ENCODE peak calls at places on chromosomes 3 and 15, in six cellular contexts. M is stomach, Q is kidney epithelial cell, J is mammary epithelial cell, X is fibroblast of lung, A is tibial artery. Z is an unnamed sample.

GRCh38 chr3:15428539-15428938 is 1.1 kb downstream of the EAF1 start:
- DNase-seq in M (no peak), Q (peak; percentile 14), J (peak; percentile 90), X (no peak), A (no peak), Z (no peak)

GRCh38 chr3:136584728-136585127 is 167.4 kb downstream of the STAG1 start:
- DNase-seq in M (no peak), Q (no peak), J (no peak), X (peak; percentile 7), A (no peak), Z (no peak)

GRCh38 chr15:58980351-58980939 is 7.0 kb upstream of the RNF111 start:
- DNase-seq in M (no peak), Q (no peak), J (no peak), X (peak; percentile 73), A (no peak), Z (peak; percentile 37)

GRCh38 chr3:172125963-172126403 is 86.6 kb downstream of the FNDC3B start:
- DNase-seq in M (peak; percentile 73), Q (no peak), J (no peak), X (peak; percentile 95), A (peak; percentile 61), Z (no peak)

GRCh38 chr3:40181182-40181581 is 128.3 kb upstream of the EIF1B start:
- DNase-seq in M (no peak), Q (no peak), J (no peak), X (no peak), A (no peak), Z (no peak)

GRCh38 chr3:170531557-170532335 is 54.1 kb downstream of the SLC7A14 start:
- DNase-seq in M (no peak), Q (no peak), J (no peak), X (no peak), A (peak; percentile 65), Z (no peak)

GRCh38 chr3:149579838-149580542 is 77.8 kb downstream of the WWTR1 start:
- DNase-seq in M (no peak), Q (no peak), J (peak; percentile 92), X (peak; percentile 43), A (no peak), Z (peak; percentile 68)

GRCh38 chr15:48367483-48367882 is 36.3 kb downstream of the DUT start:
- DNase-seq in M (no peak), Q (no peak), J (no peak), X (no peak), A (no peak), Z (no peak)

GRCh38 chr3:151265866-151266265 is 12.5 kb downstream of the P2RY14 start:
- DNase-seq in M (no peak), Q (no peak), J (no peak), X (no peak), A (no peak), Z (peak; percentile 53)

GRCh38 chr15:49831206-49831965 is 210.5 kb downstream of the DTWD1 start:
- DNase-seq in M (no peak), Q (peak; percentile 42), J (peak; percentile 79), X (peak; percentile 51), A (peak; percentile 63), Z (no peak)

GRCh38 chr3:153379516-153379915 is 217.5 kb downstream of the RAP2B start:
- DNase-seq in M (no peak), Q (no peak), J (no peak), X (no peak), A (no peak), Z (no peak)

GRCh38 chr15:80110920-80111319 is 41.9 kb upstream of the FAH start:
- DNase-seq in M (no peak), Q (no peak), J (no peak), X (no peak), A (no peak), Z (no peak)

GRCh38 chr3:40741729-40742128 is 217.0 kb downstream of the ZNF621 start:
- DNase-seq in M (no peak), Q (peak; percentile 64), J (no peak), X (no peak), A (peak; percentile 31), Z (no peak)

GRCh38 chr3:58522759-58523425 is 14.1 kb downstream of the ACOX2 start:
- DNase-seq in M (no peak), Q (no peak), J (no peak), X (no peak), A (no peak), Z (no peak)

GRCh38 chr3:58520403-58520784 is 16.6 kb downstream of the ACOX2 start:
- DNase-seq in M (no peak), Q (no peak), J (no peak), X (no peak), A (no peak), Z (no peak)

GRCh38 chr3:58521917-58522680 is 14.9 kb downstream of the ACOX2 start:
- DNase-seq in M (no peak), Q (no peak), J (no peak), X (no peak), A (no peak), Z (no peak)

GRCh38 chr3:58519668-58520402 is 17.2 kb downstream of the ACOX2 start:
- DNase-seq in M (no peak), Q (no peak), J (no peak), X (no peak), A (no peak), Z (no peak)

GRCh38 chr3:58521002-58521670 is 15.9 kb downstream of the ACOX2 start:
- DNase-seq in M (no peak), Q (no peak), J (no peak), X (no peak), A (no peak), Z (no peak)
- TF ChIP-seq CTCF in M (no peak), Q (no peak), J (no peak), X (no peak), A (no peak), Z (no peak)

DNA sequence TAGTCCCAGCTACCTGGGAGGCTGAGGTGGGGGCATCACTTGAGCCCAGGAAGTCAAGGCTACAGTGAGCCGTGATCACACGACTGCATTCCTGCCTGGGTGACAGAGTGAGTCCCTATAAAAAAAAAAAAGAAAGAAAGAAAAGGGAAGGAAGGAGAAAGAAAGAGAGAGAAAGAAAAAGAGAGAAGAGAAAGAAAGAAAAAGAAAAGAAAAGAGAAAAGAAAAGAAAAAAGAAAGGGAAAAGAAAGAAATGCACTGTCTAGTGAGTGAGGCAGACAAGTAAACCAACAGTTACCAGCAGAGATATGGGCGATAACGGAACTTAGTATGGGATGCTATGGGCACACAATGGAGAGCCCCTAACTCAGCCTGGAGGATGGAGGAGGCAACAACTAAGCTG is 37.2 kb upstream of the TSEN2 start:
- DNase-seq in M (no peak), Q (no peak), J (no peak), X (no peak), A (no peak), Z (no peak)
- H3K27me3 ChIP-seq in M (no peaks in the 10 kb centered on the region), Q (no peaks in the 10 kb centered on the region), J (no peaks in the 10 kb centered on the region), X (no peaks in the 10 kb centered on the region), A (no peaks in the 10 kb centered on the region), Z (no peaks in the 10 kb centered on the region)

GRCh38 chr15:89797678-89798201 is 16.9 kb downstream of the ANPEP start:
- DNase-seq in M (no peak), Q (no peak), J (no peak), X (no peak), A (no peak), Z (no peak)
- H3K36me3 ChIP-seq in M (no peaks in the 10 kb centered on the region), Q (peaks cover 1% of the 10 kb centered on the region), J (no peaks in the 10 kb centered on the region), X (peaks cover 40% of the 10 kb centered on the region), A (peaks cover 51% of the 10 kb centered on the region), Z (no peaks in the 10 kb centered on the region)

GRCh38 chr3:193826126-193826795 is 233.3 kb downstream of the OPA1 start:
- DNase-seq in M (peak; percentile 54), Q (peak; percentile 69), J (peak; percentile 95), X (peak; percentile 62), A (peak; percentile 39), Z (no peak)
- TF ChIP-seq CTCF in M (no peak), Q (peak; percentile 7), J (no peak), X (no peak), A (no peak), Z (no peak)

GRCh38 chr3:73623316-73623715 is 1.4 kb downstream of the PDZRN3 start:
- DNase-seq in M (no peak), Q (no peak), J (no peak), X (peak; percentile 44), A (no peak), Z (no peak)
- H3K27me3 ChIP-seq in M (no peaks in the 10 kb centered on the region), Q (peaks cover 12% of the 10 kb centered on the region), J (no peaks in the 10 kb centered on the region), X (no peaks in the 10 kb centered on the region), A (no peaks in the 10 kb centered on the region), Z (no peaks in the 10 kb centered on the region)

DNA sequence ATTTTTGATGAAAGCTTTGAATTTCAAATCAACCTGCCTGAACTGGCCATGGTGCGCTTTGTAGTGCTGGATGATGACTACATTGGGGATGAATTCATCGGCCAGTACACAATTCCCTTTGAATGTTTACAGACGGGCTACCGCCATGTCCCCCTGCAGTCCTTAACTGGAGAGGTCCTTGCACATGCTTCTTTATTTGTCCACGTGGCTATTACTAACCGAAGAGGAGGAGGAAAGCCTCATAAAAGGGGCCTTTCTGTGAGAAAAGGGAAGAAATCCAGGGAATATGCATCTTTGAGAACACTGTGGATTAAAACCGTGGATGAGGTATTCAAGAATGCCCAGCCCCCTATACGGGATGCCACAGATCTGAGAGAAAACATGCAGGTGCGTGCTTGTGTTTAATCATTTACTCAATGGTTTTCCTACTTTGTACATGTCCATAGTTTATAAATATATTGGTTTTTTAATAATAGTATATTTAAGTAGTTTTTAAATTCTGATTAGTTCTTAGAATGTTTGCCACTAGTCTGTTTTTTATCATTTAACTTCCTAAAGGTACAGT is 127.1 kb downstream of the PLCL2 start:
- DNase-seq in M (no peak), Q (no peak), J (no peak), X (no peak), A (no peak), Z (no peak)
- H3K36me3 ChIP-seq in M (peaks cover 22% of the 10 kb centered on the region), Q (no peaks in the 10 kb centered on the region), J (no peaks in the 10 kb centered on the region), X (no peaks in the 10 kb centered on the region), A (no peaks in the 10 kb centered on the region), Z (peaks cover 4% of the 10 kb centered on the region)